ENCODE peak calls at places on chromosome 2, in seven cellular contexts. Y is GM13977, E is A549, V is activated T-helper 1 cell treated with Interleukin-2 at 50 U/mL for 16 hours, W is transverse colon, G is cardiac fibroblast, M is NCI-H2081. A is an unnamed sample.

GRCh38 chr2:144479138-144479537 is 40.8 kb downstream of the ZEB2 start:
- DNase-seq in V (no peak), E (no peak), M (no peak), Y (no peak), G (peak), W (no peak), A (no peak)

GRCh38 chr2:11661891-11662435 is 8.0 kb downstream of the NTSR2 start:
- DNase-seq in V (no peak), G (no peak), Y (no peak), W (no peak), M (no peak), E (no peak), A (no peak)

GRCh38 chr2:126668254-126668653 is 12.3 kb downstream of the GYPC start:
- DNase-seq in G (no peak), E (no peak), W (no peak), Y (no peak), V (no peak), M (no peak), A (no peak)

GRCh38 chr2:1045109-1045508 is 94.5 kb downstream of the SNTG2 start:
- DNase-seq in W (no peak), Y (no peak), V (no peak), M (no peak), G (no peak), E (no peak), A (no peak)

GRCh38 chr2:178553047-178553446 is 72.8 kb downstream of the PLEKHA3 start:
- DNase-seq in E (peak), M (no peak), V (no peak), Y (no peak), W (no peak), G (peak), A (no peak)

GRCh38 chr2:102060792-102061191 is 69.0 kb downstream of the IL1R2 start:
- DNase-seq in M (no peak), G (no peak), Y (no peak), V (no peak), E (no peak), W (no peak), A (no peak)

GRCh38 chr2:176129013-176129796 is at the start of gene HOXD8:
- DNase-seq in V (no peak), E (peak), Y (no peak), W (peak), G (peak), M (peak), A (no peak)

GRCh38 chr2:238261718-238262375 is 22.0 kb upstream of the HES6 start:
- DNase-seq in G (no peak), V (no peak), E (no peak), M (no peak), W (no peak), Y (no peak), A (no peak)

GRCh38 chr2:149715005-149715592 is 127.5 kb upstream of the MMADHC start:
- DNase-seq in W (no peak), V (no peak), Y (no peak), M (peak), E (peak), G (peak), A (no peak)

GRCh38 chr2:146193619-146194018 is 1651.2 kb upstream of the ACVR2A start:
- DNase-seq in Y (no peak), E (no peak), V (no peak), W (no peak), G (no peak), M (no peak), A (no peak)

GRCh38 chr2:152445791-152446201 is 110.8 kb downstream of the FMNL2 start:
- DNase-seq in V (no peak), G (peak), M (no peak), Y (no peak), W (no peak), E (peak), A (no peak)

GRCh38 chr2:54522624-54523281 is 66.6 kb downstream of the SPTBN1 start:
- DNase-seq in M (peak), W (peak), E (peak), G (peak), V (peak), Y (peak), A (peak)

GRCh38 chr2:1538663-1539062 is 125.4 kb downstream of the TPO start:
- DNase-seq in V (no peak), W (no peak), Y (no peak), E (peak), M (peak), G (peak), A (no peak)

GRCh38 chr2:66478311-66478710 is 43.4 kb downstream of the MEIS1 start:
- DNase-seq in M (no peak), V (no peak), Y (no peak), E (no peak), W (no peak), G (peak), A (no peak)

GRCh38 chr2:37795938-37796337 is 124.5 kb upstream of the CDC42EP3 start:
- DNase-seq in Y (no peak), G (no peak), W (no peak), M (no peak), E (no peak), V (no peak), A (no peak)

A was measured in GM06990.